ENCODE peak calls at places on chromosomes 7 and 10, in four cellular contexts. J, K, N and T are unnamed samples.

GRCh38 chr7:14720792-14721191 is 181.8 kb downstream of the DGKB start:
- DNase-seq in N (no peak), J (no peak), K (peak), T (no peak)

GRCh38 chr7:102990642-102991041 is 77.8 kb downstream of the LRRC17 start:
- DNase-seq in J (no peak), K (no peak), N (no peak), T (no peak)

GRCh38 chr10:80015911-80016590 is 62.4 kb upstream of the TMEM254 start:
- DNase-seq in J (no peak), K (no peak), N (no peak), T (no peak)

GRCh38 chr7:142496545-142496991 is 238.7 kb upstream of the PRSS58 start:
- DNase-seq in N (no peak), J (no peak), K (peak), T (peak)

GRCh38 chr10:122288917-122289316 is 17.8 kb downstream of the BTBD16 start:
- DNase-seq in K (no peak), N (no peak), J (no peak), T (no peak)

GRCh38 chr7:140591178-140591902 is 49.3 kb downstream of the DENND2A start:
- DNase-seq in K (no peak), N (no peak), J (no peak), T (no peak)

GRCh38 chr10:126017961-126018560 is 121.7 kb downstream of the FANK1 start:
- DNase-seq in J (no peak), N (no peak), K (no peak), T (no peak)

GRCh38 chr7:113267885-113268284 is 149.5 kb upstream of the SMIM30 start:
- DNase-seq in J (no peak), K (no peak), N (no peak), T (no peak)

GRCh38 chr7:14894826-14895225 is 7.7 kb downstream of the DGKB start:
- DNase-seq in N (no peak), K (no peak), J (no peak), T (no peak)